ENCODE peak calls at places on chromosome 18, in five cellular contexts. V is heart right ventricle, E is AG04449, T is GM20000, Z is activated B cell treated with CpG ODN at 0.5 μM for 24 hours. O is an unnamed sample.

GRCh38 chr18:55457028-55457427 is 131.0 kb downstream of the TCF4 start:
- DNase-seq in V (no peak), E (no peak), T (no peak), Z (no peak), O (no peak)

GRCh38 chr18:12744103-12744502 is 41.3 kb downstream of the PSMG2 start:
- DNase-seq in V (no peak), E (no peak), T (peak), Z (no peak), O (no peak)

GRCh38 chr18:70666936-70667335 is 378.1 kb downstream of the SOCS6 start:
- DNase-seq in V (no peak), E (no peak), T (no peak), Z (no peak), O (no peak)

GRCh38 chr18:76212958-76213357 is 282.1 kb downstream of the ZNF516 start:
- DNase-seq in V (no peak), E (no peak), T (no peak), Z (no peak), O (no peak)

GRCh38 chr18:56307771-56308170 is 330.6 kb downstream of the TXNL1 start:
- DNase-seq in V (no peak), E (no peak), T (no peak), Z (no peak), O (no peak)

GRCh38 chr18:10771053-10771709 is 245.4 kb downstream of the NAPG start:
- DNase-seq in V (no peak), E (no peak), T (peak), Z (no peak), O (no peak)

GRCh38 chr18:28063181-28063790 is 113.6 kb downstream of the CDH2 start:
- DNase-seq in V (no peak), E (peak), T (no peak), Z (no peak), O (no peak)

GRCh38 chr18:80202264-80202998 is 44.9 kb downstream of the PARD6G start:
- DNase-seq in V (no peak), E (no peak), T (peak), Z (no peak), O (no peak)

DNA sequence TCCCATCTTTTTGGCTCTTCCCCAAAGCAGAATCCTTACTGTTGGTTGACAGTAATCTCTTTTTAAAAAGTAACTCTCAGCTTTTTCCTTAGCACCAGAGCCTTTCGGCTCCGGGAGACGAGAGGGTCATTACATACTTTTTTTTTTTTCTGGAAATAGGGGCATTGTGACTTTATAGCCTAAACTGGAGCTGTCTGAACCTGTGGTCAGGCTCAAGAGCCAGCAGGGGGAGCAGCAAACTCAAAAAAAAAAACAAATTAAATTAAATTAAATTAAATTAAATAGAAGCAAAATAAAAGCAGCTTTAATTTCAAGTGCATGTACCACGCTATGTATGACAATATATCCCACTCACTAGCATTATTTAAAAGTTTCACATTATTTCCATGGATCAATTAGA is 156.6 kb downstream of the DTNA start:
- DNase-seq in V (no peak), E (no peak), T (no peak), Z (no peak), O (no peak)
- TF ChIP-seq CTCF in V (peak), E (peak), T (no peak), Z (no peak), O (peak)

GRCh38 chr18:54444309-54444914 is 86.7 kb downstream of the C18orf54 start:
- DNase-seq in V (peak), E (peak), T (peak), Z (no peak), O (no peak)
- TF ChIP-seq CTCF in V (peak), E (peak), T (peak), Z (no peak), O (peak)

DNA sequence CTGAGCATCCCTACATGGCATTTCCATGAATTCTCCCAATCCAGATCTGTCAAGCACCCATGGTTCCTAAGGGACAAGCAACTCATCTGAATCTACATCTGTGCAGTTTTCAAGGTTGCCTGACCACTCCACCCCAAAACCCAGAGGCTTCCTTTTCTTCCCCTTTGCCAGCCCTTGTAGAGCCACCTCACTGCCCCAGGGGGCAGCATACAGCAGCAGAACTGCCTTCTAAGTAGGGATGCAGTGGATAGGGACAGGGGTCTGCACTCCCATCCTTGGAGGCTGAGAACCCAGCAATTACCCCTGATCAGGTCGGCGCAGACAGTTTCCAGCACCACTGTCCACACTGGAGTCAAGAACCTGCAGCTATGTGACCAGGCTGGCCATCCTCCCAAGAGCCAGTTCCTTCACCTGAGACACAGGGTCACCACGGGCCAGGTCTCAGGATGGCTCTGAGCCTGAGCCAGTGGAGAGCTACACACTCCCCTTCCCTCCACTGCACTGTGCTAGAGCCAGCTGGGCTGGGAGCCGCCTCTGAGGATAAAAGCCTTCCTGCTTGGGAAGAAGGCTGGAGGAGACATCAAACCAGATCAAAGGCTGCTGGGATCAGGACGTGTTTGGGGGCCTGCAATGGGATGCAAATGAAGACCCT is 283.1 kb downstream of the CELF4 start:
- DNase-seq in V (no peak), E (no peak), T (no peak), Z (no peak), O (no peak)
- TF ChIP-seq CTCF in V (no peak), E (peak), T (peak), Z (no peak), O (no peak)

GRCh38 chr18:9557250-9557943 is 57.0 kb downstream of the PPP4R1 start:
- DNase-seq in V (no peak), E (no peak), T (no peak), Z (no peak), O (no peak)
- TF ChIP-seq CTCF in V (no peak), E (no peak), T (no peak), Z (no peak), O (no peak)